ENCODE peak calls at places on chromosomes 7 and 10, in five cellular contexts. U, W, S, M and X are unnamed samples.

GRCh38 chr10:23522345-23522744 is 83.5 kb downstream of the OTUD1 start:
- DNase-seq in S (no peak), W (no peak), M (no peak), U (no peak), X (no peak)

GRCh38 chr7:2821842-2822507 is 22.1 kb downstream of the GNA12 start:
- DNase-seq in W (no peak), U (no peak), S (no peak), M (peak), X (no peak)

GRCh38 chr7:131040467-131040932 is 287.2 kb upstream of the MKLN1 start:
- DNase-seq in M (peak), W (peak), S (no peak), U (peak), X (peak)

GRCh38 chr7:100884741-100885439 is 4.6 kb downstream of the UFSP1 start:
- DNase-seq in M (no peak), W (no peak), S (no peak), U (no peak), X (no peak)

GRCh38 chr7:7265057-7265456 is 82.7 kb downstream of the C1GALT1 start:
- DNase-seq in M (no peak), S (no peak), W (no peak), U (no peak), X (no peak)

GRCh38 chr10:77415311-77415960 is 222.2 kb downstream of the KCNMA1 start:
- DNase-seq in S (no peak), U (no peak), M (no peak), W (no peak), X (no peak)

GRCh38 chr10:74320026-74320425 is 169.0 kb downstream of the ADK start:
- DNase-seq in U (no peak), S (no peak), M (no peak), W (no peak), X (no peak)

GRCh38 chr7:99493823-99494222 is 6.3 kb downstream of the ZNF394 start:
- DNase-seq in W (no peak), M (no peak), S (no peak), U (no peak), X (no peak)

GRCh38 chr7:108247646-108248045 is 117.5 kb upstream of the LAMB4 start:
- DNase-seq in W (no peak), M (no peak), S (no peak), U (no peak), X (no peak)

GRCh38 chr7:1819258-1819841 is 149.3 kb downstream of the ELFN1 start:
- DNase-seq in U (peak), M (no peak), W (peak), S (no peak), X (no peak)

GRCh38 chr10:78817361-78817760 is 251.4 kb upstream of the ZMIZ1 start:
- DNase-seq in U (no peak), S (no peak), M (no peak), W (no peak), X (no peak)

GRCh38 chr7:45035909-45036308 is 35.9 kb downstream of the CCM2 start:
- DNase-seq in W (no peak), U (peak), M (no peak), S (no peak), X (no peak)

GRCh38 chr7:128728608-128729007 is 10.6 kb upstream of the CALU start:
- DNase-seq in M (peak), U (no peak), S (no peak), W (no peak), X (no peak)

GRCh38 chr7:121329460-121330052 is 756 bp downstream of the WNT16 start:
- DNase-seq in S (no peak), U (peak), W (peak), M (no peak), X (peak)

GRCh38 chr10:5775705-5776104 is 37.5 kb downstream of the GDI2 start:
- DNase-seq in S (peak), W (peak), M (no peak), U (peak), X (peak)

GRCh38 chr10:125017547-125018298 is 75.8 kb downstream of the ZRANB1 start:
- DNase-seq in W (no peak), M (no peak), S (no peak), U (no peak), X (no peak)

GRCh38 chr7:32616625-32617024 is 121.3 kb downstream of the AVL9 start:
- DNase-seq in U (no peak), M (peak), W (no peak), S (no peak), X (no peak)

GRCh38 chr7:44057849-44058758 is 7.3 kb downstream of the PGAM2 start:
- DNase-seq in U (peak), M (no peak), W (no peak), S (no peak), X (no peak)

GRCh38 chr7:155790666-155791065 is 21.6 kb downstream of the SHH start:
- DNase-seq in U (no peak), M (no peak), S (no peak), W (no peak), X (no peak)

GRCh38 chr7:112798199-112799159 is 8.3 kb upstream of the TMEM168 start:
- DNase-seq in W (no peak), U (no peak), M (no peak), S (no peak), X (no peak)

GRCh38 chr7:103391976-103392375 is 44.5 kb downstream of the PSMC2 start:
- DNase-seq in W (no peak), S (no peak), M (peak), U (no peak), X (no peak)

GRCh38 chr10:28730031-28730778 is 52.9 kb downstream of the BAMBI start:
- DNase-seq in W (no peak), U (no peak), M (peak), S (no peak), X (no peak)

GRCh38 chr7:55043691-55044090 is 24.9 kb downstream of the EGFR start:
- DNase-seq in M (no peak), U (no peak), W (no peak), S (no peak), X (no peak)

GRCh38 chr7:51706851-51707250 is 390.2 kb upstream of the COBL start:
- DNase-seq in U (no peak), S (no peak), M (no peak), W (no peak), X (no peak)

GRCh38 chr7:34622182-34622581 is 35.8 kb upstream of the NPSR1 start:
- DNase-seq in M (no peak), U (no peak), S (no peak), W (no peak), X (no peak)

GRCh38 chr7:101743241-101743994 is 74.0 kb upstream of the CUX1 start:
- DNase-seq in M (peak), S (peak), U (peak), W (peak), X (peak)

GRCh38 chr10:23439920-23440875 is 1.3 kb downstream of the OTUD1 start:
- DNase-seq in S (peak), M (peak), U (peak), W (peak), X (peak)

GRCh38 chr7:50667338-50667737 is 102.1 kb upstream of the DDC start:
- DNase-seq in W (no peak), M (no peak), S (no peak), U (no peak), X (no peak)

GRCh38 chr7:87591211-87591610 is 9.5 kb downstream of the ABCB1 start:
- DNase-seq in M (no peak), S (no peak), U (no peak), W (no peak), X (no peak)

GRCh38 chr7:81776972-81777371 is 7.1 kb upstream of the HGF start:
- DNase-seq in U (no peak), W (no peak), M (no peak), S (no peak), X (no peak)

GRCh38 chr10:35027567-35027966 is 62.6 kb downstream of the CUL2 start:
- DNase-seq in S (no peak), W (no peak), U (no peak), M (no peak), X (no peak)

GRCh38 chr7:137801003-137801402 is 45.8 kb downstream of the DGKI start:
- DNase-seq in M (peak), U (no peak), S (no peak), W (no peak), X (no peak)

GRCh38 chr10:122485670-122486069 is 24.3 kb downstream of the HTRA1 start:
- DNase-seq in W (no peak), S (no peak), U (no peak), M (no peak), X (no peak)

GRCh38 chr10:11237571-11237970 is 219.9 kb downstream of the CELF2 start:
- DNase-seq in U (peak), M (no peak), W (peak), S (no peak), X (peak)

GRCh38 chr10:62012318-62012717 is 110.8 kb downstream of the ARID5B start:
- DNase-seq in W (no peak), S (no peak), U (no peak), M (no peak), X (no peak)

GRCh38 chr7:151552352-151553028 is 32.8 kb upstream of the RHEB start:
- DNase-seq in W (no peak), U (no peak), M (no peak), S (no peak), X (no peak)

GRCh38 chr7:69708857-69709256 is 110.6 kb downstream of the AUTS2 start:
- DNase-seq in S (no peak), M (no peak), W (no peak), U (no peak), X (no peak)